ENCODE peak calls at places on chromosome 3, in nine cellular contexts. One of them, this sample, is unnamed.

GRCh38 chr3:190183121-190183520 is 62.4 kb upstream of the P3H2 start:
- DNase-seq in NCI-H748 treated with DMSO at 0.1 percent for 48 hours: peak; percentile 32
- DNase-seq in non-pigmented ciliary epithelial cell: peak; percentile 94
- DNase-seq in activated CD4-positive, alpha-beta T cell treated with anti-CD3 and anti-CD28 coated beads, Interleukin-2, amount 50 U/mL, for 48 hours: no peak
- DNase-seq in neuronal stem cell: peak; percentile 43
- DNase-seq in NB4: no peak
- DNase-seq in left ventricle myocardium superior: no peak
- DNase-seq in suprapubic skin: no peak
- DNase-seq in NT2/D1: no peak
- DNase-seq in this sample: no peak

GRCh38 chr3:57230006-57230405 is 2.5 kb downstream of the APPL1 start:
- DNase-seq in left ventricle myocardium superior: no peak
- DNase-seq in neuronal stem cell: no peak
- DNase-seq in NT2/D1: no peak
- DNase-seq in activated CD4-positive, alpha-beta T cell treated with anti-CD3 and anti-CD28 coated beads, Interleukin-2, amount 50 U/mL, for 48 hours: no peak
- DNase-seq in non-pigmented ciliary epithelial cell: no peak
- DNase-seq in NB4: peak; percentile 7
- DNase-seq in suprapubic skin: no peak
- DNase-seq in NCI-H748 treated with DMSO at 0.1 percent for 48 hours: no peak
- DNase-seq in this sample: no peak

GRCh38 chr3:33256249-33256648 is 21.0 kb upstream of the FBXL2 start:
- DNase-seq in NCI-H748 treated with DMSO at 0.1 percent for 48 hours: no peak
- DNase-seq in NT2/D1: no peak
- DNase-seq in NB4: no peak
- DNase-seq in non-pigmented ciliary epithelial cell: no peak
- DNase-seq in suprapubic skin: no peak
- DNase-seq in neuronal stem cell: peak; percentile 8
- DNase-seq in activated CD4-positive, alpha-beta T cell treated with anti-CD3 and anti-CD28 coated beads, Interleukin-2, amount 50 U/mL, for 48 hours: no peak
- DNase-seq in left ventricle myocardium superior: no peak
- DNase-seq in this sample: no peak

GRCh38 chr3:17057316-17057715 is 172.6 kb downstream of the PLCL2 start:
- DNase-seq in NT2/D1: no peak
- DNase-seq in NCI-H748 treated with DMSO at 0.1 percent for 48 hours: peak; percentile 21
- DNase-seq in neuronal stem cell: no peak
- DNase-seq in suprapubic skin: no peak
- DNase-seq in activated CD4-positive, alpha-beta T cell treated with anti-CD3 and anti-CD28 coated beads, Interleukin-2, amount 50 U/mL, for 48 hours: no peak
- DNase-seq in NB4: no peak
- DNase-seq in non-pigmented ciliary epithelial cell: peak; percentile 53
- DNase-seq in left ventricle myocardium superior: no peak
- DNase-seq in this sample: no peak

GRCh38 chr3:45034612-45035252 is 8.6 kb downstream of the CLEC3B start:
- DNase-seq in suprapubic skin: peak; percentile 85
- DNase-seq in left ventricle myocardium superior: peak; percentile 76
- DNase-seq in NB4: peak; percentile 95
- DNase-seq in non-pigmented ciliary epithelial cell: no peak
- DNase-seq in NCI-H748 treated with DMSO at 0.1 percent for 48 hours: no peak
- DNase-seq in NT2/D1: no peak
- DNase-seq in neuronal stem cell: no peak
- DNase-seq in activated CD4-positive, alpha-beta T cell treated with anti-CD3 and anti-CD28 coated beads, Interleukin-2, amount 50 U/mL, for 48 hours: peak; percentile 23
- DNase-seq in this sample: no peak

GRCh38 chr3:72397586-72397985 is 450.7 kb downstream of the SHQ1 start:
- DNase-seq in NT2/D1: no peak
- DNase-seq in left ventricle myocardium superior: no peak
- DNase-seq in neuronal stem cell: no peak
- DNase-seq in non-pigmented ciliary epithelial cell: no peak
- DNase-seq in NCI-H748 treated with DMSO at 0.1 percent for 48 hours: no peak
- DNase-seq in activated CD4-positive, alpha-beta T cell treated with anti-CD3 and anti-CD28 coated beads, Interleukin-2, amount 50 U/mL, for 48 hours: no peak
- DNase-seq in NB4: no peak
- DNase-seq in suprapubic skin: no peak
- DNase-seq in this sample: no peak

GRCh38 chr3:63656791-63657190 is 4.3 kb downstream of the SNTN start:
- DNase-seq in left ventricle myocardium superior: no peak
- DNase-seq in neuronal stem cell: no peak
- DNase-seq in NT2/D1: no peak
- DNase-seq in NCI-H748 treated with DMSO at 0.1 percent for 48 hours: no peak
- DNase-seq in non-pigmented ciliary epithelial cell: peak; percentile 77
- DNase-seq in activated CD4-positive, alpha-beta T cell treated with anti-CD3 and anti-CD28 coated beads, Interleukin-2, amount 50 U/mL, for 48 hours: no peak
- DNase-seq in suprapubic skin: no peak
- DNase-seq in NB4: no peak
- DNase-seq in this sample: no peak

GRCh38 chr3:55988905-55989304 is 479.4 kb downstream of the ERC2 start:
- DNase-seq in NT2/D1: no peak
- DNase-seq in non-pigmented ciliary epithelial cell: no peak
- DNase-seq in left ventricle myocardium superior: no peak
- DNase-seq in suprapubic skin: no peak
- DNase-seq in neuronal stem cell: no peak
- DNase-seq in activated CD4-positive, alpha-beta T cell treated with anti-CD3 and anti-CD28 coated beads, Interleukin-2, amount 50 U/mL, for 48 hours: no peak
- DNase-seq in NB4: no peak
- DNase-seq in NCI-H748 treated with DMSO at 0.1 percent for 48 hours: no peak
- DNase-seq in this sample: no peak

GRCh38 chr3:66326340-66326739 is 105.5 kb downstream of the SLC25A26 start:
- DNase-seq in suprapubic skin: no peak
- DNase-seq in NT2/D1: no peak
- DNase-seq in non-pigmented ciliary epithelial cell: no peak
- DNase-seq in neuronal stem cell: no peak
- DNase-seq in activated CD4-positive, alpha-beta T cell treated with anti-CD3 and anti-CD28 coated beads, Interleukin-2, amount 50 U/mL, for 48 hours: no peak
- DNase-seq in left ventricle myocardium superior: peak; percentile 50
- DNase-seq in NCI-H748 treated with DMSO at 0.1 percent for 48 hours: no peak
- DNase-seq in NB4: no peak
- DNase-seq in this sample: no peak

GRCh38 chr3:67462185-67462584 is 192.2 kb downstream of the SUCLG2 start:
- DNase-seq in NCI-H748 treated with DMSO at 0.1 percent for 48 hours: no peak
- DNase-seq in NT2/D1: no peak
- DNase-seq in suprapubic skin: no peak
- DNase-seq in activated CD4-positive, alpha-beta T cell treated with anti-CD3 and anti-CD28 coated beads, Interleukin-2, amount 50 U/mL, for 48 hours: no peak
- DNase-seq in neuronal stem cell: no peak
- DNase-seq in NB4: no peak
- DNase-seq in non-pigmented ciliary epithelial cell: no peak
- DNase-seq in left ventricle myocardium superior: no peak
- DNase-seq in this sample: no peak

GRCh38 chr3:194760740-194761139 is 75.1 kb downstream of the FAM43A start:
- DNase-seq in NT2/D1: no peak
- DNase-seq in neuronal stem cell: no peak
- DNase-seq in NCI-H748 treated with DMSO at 0.1 percent for 48 hours: no peak
- DNase-seq in NB4: peak; percentile 68
- DNase-seq in suprapubic skin: no peak
- DNase-seq in activated CD4-positive, alpha-beta T cell treated with anti-CD3 and anti-CD28 coated beads, Interleukin-2, amount 50 U/mL, for 48 hours: no peak
- DNase-seq in left ventricle myocardium superior: no peak
- DNase-seq in non-pigmented ciliary epithelial cell: no peak
- DNase-seq in this sample: no peak

GRCh38 chr3:171491412-171491811 is 31.2 kb upstream of the TNIK start:
- DNase-seq in suprapubic skin: no peak
- DNase-seq in left ventricle myocardium superior: no peak
- DNase-seq in activated CD4-positive, alpha-beta T cell treated with anti-CD3 and anti-CD28 coated beads, Interleukin-2, amount 50 U/mL, for 48 hours: no peak
- DNase-seq in non-pigmented ciliary epithelial cell: no peak
- DNase-seq in NCI-H748 treated with DMSO at 0.1 percent for 48 hours: no peak
- DNase-seq in neuronal stem cell: no peak
- DNase-seq in NT2/D1: no peak
- DNase-seq in NB4: no peak
- DNase-seq in this sample: no peak

GRCh38 chr3:155843569-155843968 is 10.7 kb downstream of the SLC33A1 start:
- DNase-seq in NCI-H748 treated with DMSO at 0.1 percent for 48 hours: no peak
- DNase-seq in neuronal stem cell: no peak
- DNase-seq in NB4: no peak
- DNase-seq in left ventricle myocardium superior: no peak
- DNase-seq in non-pigmented ciliary epithelial cell: no peak
- DNase-seq in NT2/D1: no peak
- DNase-seq in activated CD4-positive, alpha-beta T cell treated with anti-CD3 and anti-CD28 coated beads, Interleukin-2, amount 50 U/mL, for 48 hours: no peak
- DNase-seq in suprapubic skin: no peak
- DNase-seq in this sample: no peak

GRCh38 chr3:36681867-36682266 is 82.5 kb downstream of the DCLK3 start:
- DNase-seq in non-pigmented ciliary epithelial cell: no peak
- DNase-seq in NCI-H748 treated with DMSO at 0.1 percent for 48 hours: no peak
- DNase-seq in suprapubic skin: no peak
- DNase-seq in left ventricle myocardium superior: no peak
- DNase-seq in neuronal stem cell: no peak
- DNase-seq in activated CD4-positive, alpha-beta T cell treated with anti-CD3 and anti-CD28 coated beads, Interleukin-2, amount 50 U/mL, for 48 hours: no peak
- DNase-seq in NB4: peak; percentile 46
- DNase-seq in NT2/D1: no peak
- DNase-seq in this sample: no peak

GRCh38 chr3:132550579-132551305 is 46.3 kb upstream of the ACKR4 start:
- DNase-seq in neuronal stem cell: no peak
- DNase-seq in left ventricle myocardium superior: no peak
- DNase-seq in non-pigmented ciliary epithelial cell: no peak
- DNase-seq in NCI-H748 treated with DMSO at 0.1 percent for 48 hours: no peak
- DNase-seq in suprapubic skin: no peak
- DNase-seq in NT2/D1: no peak
- DNase-seq in NB4: peak; percentile 41
- DNase-seq in activated CD4-positive, alpha-beta T cell treated with anti-CD3 and anti-CD28 coated beads, Interleukin-2, amount 50 U/mL, for 48 hours: no peak
- DNase-seq in this sample: no peak

GRCh38 chr3:119647843-119648575 is 12.4 kb downstream of the POPDC2 start:
- DNase-seq in non-pigmented ciliary epithelial cell: no peak
- DNase-seq in NB4: no peak
- DNase-seq in neuronal stem cell: no peak
- DNase-seq in suprapubic skin: no peak
- DNase-seq in left ventricle myocardium superior: no peak
- DNase-seq in NCI-H748 treated with DMSO at 0.1 percent for 48 hours: no peak
- DNase-seq in NT2/D1: no peak
- DNase-seq in activated CD4-positive, alpha-beta T cell treated with anti-CD3 and anti-CD28 coated beads, Interleukin-2, amount 50 U/mL, for 48 hours: no peak
- DNase-seq in this sample: no peak